ENCODE peak calls at places on chromosomes 1 and 21, in nine cellular contexts. One of them, this sample, is unnamed.
A peak's percentile ranks its signal among the peaks of the same experiment; 100 is the strongest.

GRCh38 chr1:153030895-153031294 is at the start of gene SPRR1B:
- DNase-seq in HEK293T: no peak
- DNase-seq in WTC11: no peak
- DNase-seq in CMK: no peak
- DNase-seq in H1: no peak
- DNase-seq in heart right ventricle: no peak
- DNase-seq in NCI-H1417: no peak
- DNase-seq in SHP77: no peak
- DNase-seq in iPS-NIHi11: no peak
- DNase-seq in this sample: no peak

GRCh38 chr1:202282596-202283283 is 59.0 kb downstream of the UBE2T start:
- DNase-seq in WTC11: no peak
- DNase-seq in HEK293T: no peak
- DNase-seq in CMK: no peak
- DNase-seq in NCI-H1417: no peak
- DNase-seq in heart right ventricle: no peak
- DNase-seq in iPS-NIHi11: no peak
- DNase-seq in SHP77: no peak
- DNase-seq in H1: no peak
- DNase-seq in this sample: no peak

GRCh38 chr1:205517288-205517687 is 12.8 kb downstream of the CDK18 start:
- DNase-seq in heart right ventricle: no peak
- DNase-seq in SHP77: no peak
- DNase-seq in WTC11: no peak
- DNase-seq in CMK: no peak
- DNase-seq in HEK293T: no peak
- DNase-seq in NCI-H1417: no peak
- DNase-seq in H1: no peak
- DNase-seq in iPS-NIHi11: no peak
- DNase-seq in this sample: no peak

GRCh38 chr1:230105754-230106625 is 39.0 kb downstream of the GALNT2 start:
- DNase-seq in NCI-H1417: no peak
- DNase-seq in SHP77: no peak
- DNase-seq in HEK293T: no peak
- DNase-seq in CMK: no peak
- DNase-seq in H1: no peak
- DNase-seq in iPS-NIHi11: no peak
- DNase-seq in WTC11: no peak
- DNase-seq in heart right ventricle: no peak
- DNase-seq in this sample: no peak

GRCh38 chr1:22281521-22282241 is 138.8 kb upstream of the WNT4 start:
- DNase-seq in CMK: no peak
- DNase-seq in H1: no peak
- DNase-seq in HEK293T: no peak
- DNase-seq in iPS-NIHi11: no peak
- DNase-seq in SHP77: no peak
- DNase-seq in heart right ventricle: no peak
- DNase-seq in NCI-H1417: no peak
- DNase-seq in WTC11: no peak
- DNase-seq in this sample: no peak

GRCh38 chr1:153941826-153942725 is 4.4 kb downstream of the DENND4B start:
- DNase-seq in heart right ventricle: peak; percentile 9
- DNase-seq in WTC11: no peak
- DNase-seq in H1: no peak
- DNase-seq in NCI-H1417: no peak
- DNase-seq in SHP77: no peak
- DNase-seq in CMK: no peak
- DNase-seq in HEK293T: no peak
- DNase-seq in iPS-NIHi11: no peak
- DNase-seq in this sample: no peak

GRCh38 chr1:2973661-2974593 is 47.3 kb upstream of the ACTRT2 start:
- DNase-seq in HEK293T: no peak
- DNase-seq in H1: no peak
- DNase-seq in iPS-NIHi11: no peak
- DNase-seq in CMK: no peak
- DNase-seq in heart right ventricle: no peak
- DNase-seq in WTC11: no peak
- DNase-seq in NCI-H1417: no peak
- DNase-seq in SHP77: no peak
- DNase-seq in this sample: no peak

GRCh38 chr1:29655945-29656866 is 419.9 kb downstream of the PTPRU start:
- DNase-seq in NCI-H1417: peak; percentile 75
- DNase-seq in SHP77: peak; percentile 49
- DNase-seq in H1: peak; percentile 69
- DNase-seq in HEK293T: peak; percentile 60
- DNase-seq in heart right ventricle: no peak
- DNase-seq in iPS-NIHi11: peak; percentile 46
- DNase-seq in WTC11: peak; percentile 64
- DNase-seq in CMK: no peak
- DNase-seq in this sample: no peak

GRCh38 chr1:45116820-45117219 is 89.6 kb downstream of the ZSWIM5 start:
- DNase-seq in H1: no peak
- DNase-seq in SHP77: no peak
- DNase-seq in NCI-H1417: no peak
- DNase-seq in CMK: no peak
- DNase-seq in WTC11: no peak
- DNase-seq in HEK293T: no peak
- DNase-seq in iPS-NIHi11: no peak
- DNase-seq in heart right ventricle: no peak
- DNase-seq in this sample: no peak

GRCh38 chr21:28605138-28605537 is 387.5 kb downstream of the LTN1 start:
- DNase-seq in SHP77: no peak
- DNase-seq in WTC11: no peak
- DNase-seq in NCI-H1417: no peak
- DNase-seq in heart right ventricle: no peak
- DNase-seq in iPS-NIHi11: no peak
- DNase-seq in H1: no peak
- DNase-seq in CMK: peak; percentile 29
- DNase-seq in HEK293T: no peak
- DNase-seq in this sample: no peak

GRCh38 chr1:16145988-16146887 is 9.6 kb downstream of the EPHA2 start:
- DNase-seq in NCI-H1417: peak; percentile 69
- DNase-seq in iPS-NIHi11: peak; percentile 93
- DNase-seq in SHP77: no peak
- DNase-seq in HEK293T: peak; percentile 65
- DNase-seq in H1: peak; percentile 91
- DNase-seq in WTC11: peak; percentile 89
- DNase-seq in heart right ventricle: peak; percentile 84
- DNase-seq in CMK: no peak
- DNase-seq in this sample: no peak

GRCh38 chr1:119743776-119744597 is 24.7 kb downstream of the HMGCS2 start:
- DNase-seq in WTC11: peak; percentile 71
- DNase-seq in iPS-NIHi11: peak; percentile 83
- DNase-seq in heart right ventricle: peak; percentile 44
- DNase-seq in SHP77: peak; percentile 25
- DNase-seq in HEK293T: peak; percentile 87
- DNase-seq in H1: peak; percentile 77
- DNase-seq in CMK: peak; percentile 41
- DNase-seq in NCI-H1417: peak; percentile 80
- DNase-seq in this sample: peak; percentile 47

GRCh38 chr1:45785583-45785982 is 17.8 kb upstream of the MAST2 start:
- DNase-seq in CMK: peak; percentile 40
- DNase-seq in WTC11: no peak
- DNase-seq in H1: no peak
- DNase-seq in iPS-NIHi11: no peak
- DNase-seq in heart right ventricle: no peak
- DNase-seq in NCI-H1417: no peak
- DNase-seq in HEK293T: no peak
- DNase-seq in SHP77: no peak
- DNase-seq in this sample: no peak

GRCh38 chr1:27322569-27323116 is 680 bp downstream of the TMEM222 start:
- DNase-seq in NCI-H1417: no peak
- DNase-seq in heart right ventricle: no peak
- DNase-seq in WTC11: no peak
- DNase-seq in SHP77: no peak
- DNase-seq in iPS-NIHi11: no peak
- DNase-seq in HEK293T: no peak
- DNase-seq in CMK: no peak
- DNase-seq in H1: no peak
- DNase-seq in this sample: no peak

GRCh38 chr1:234774971-234775370 is 165.0 kb upstream of the IRF2BP2 start:
- DNase-seq in iPS-NIHi11: no peak
- DNase-seq in CMK: no peak
- DNase-seq in heart right ventricle: no peak
- DNase-seq in NCI-H1417: no peak
- DNase-seq in H1: peak; percentile 17
- DNase-seq in WTC11: no peak
- DNase-seq in HEK293T: no peak
- DNase-seq in SHP77: no peak
- DNase-seq in this sample: no peak

GRCh38 chr1:222084996-222085395 is 343.1 kb upstream of the DUSP10 start:
- DNase-seq in NCI-H1417: no peak
- DNase-seq in heart right ventricle: no peak
- DNase-seq in iPS-NIHi11: no peak
- DNase-seq in H1: no peak
- DNase-seq in CMK: no peak
- DNase-seq in HEK293T: no peak
- DNase-seq in SHP77: no peak
- DNase-seq in WTC11: no peak
- DNase-seq in this sample: no peak

GRCh38 chr1:16420719-16421118 is 16.5 kb downstream of the SPATA21 start:
- DNase-seq in iPS-NIHi11: no peak
- DNase-seq in NCI-H1417: no peak
- DNase-seq in HEK293T: no peak
- DNase-seq in H1: no peak
- DNase-seq in heart right ventricle: no peak
- DNase-seq in WTC11: no peak
- DNase-seq in SHP77: no peak
- DNase-seq in CMK: no peak
- DNase-seq in this sample: no peak

GRCh38 chr1:185775505-185775904 is 41.3 kb downstream of the HMCN1 start:
- DNase-seq in WTC11: no peak
- DNase-seq in H1: no peak
- DNase-seq in heart right ventricle: no peak
- DNase-seq in NCI-H1417: peak; percentile 63
- DNase-seq in iPS-NIHi11: no peak
- DNase-seq in SHP77: no peak
- DNase-seq in HEK293T: no peak
- DNase-seq in CMK: no peak
- DNase-seq in this sample: no peak

GRCh38 chr1:44326821-44327465 is 28.1 kb downstream of the ERI3 start:
- DNase-seq in heart right ventricle: no peak
- DNase-seq in WTC11: no peak
- DNase-seq in NCI-H1417: peak; percentile 33
- DNase-seq in H1: no peak
- DNase-seq in CMK: no peak
- DNase-seq in SHP77: no peak
- DNase-seq in iPS-NIHi11: no peak
- DNase-seq in HEK293T: no peak
- DNase-seq in this sample: no peak

GRCh38 chr1:227753999-227754764 is 18.9 kb downstream of the SNAP47 start:
- DNase-seq in H1: no peak
- DNase-seq in NCI-H1417: no peak
- DNase-seq in WTC11: no peak
- DNase-seq in heart right ventricle: peak; percentile 61
- DNase-seq in SHP77: no peak
- DNase-seq in iPS-NIHi11: no peak
- DNase-seq in HEK293T: no peak
- DNase-seq in CMK: no peak
- DNase-seq in this sample: no peak

GRCh38 chr1:24351918-24352637 is 32.9 kb downstream of the GRHL3 start:
- DNase-seq in iPS-NIHi11: no peak
- DNase-seq in SHP77: peak; percentile 65
- DNase-seq in CMK: no peak
- DNase-seq in NCI-H1417: peak; percentile 8
- DNase-seq in HEK293T: no peak
- DNase-seq in heart right ventricle: no peak
- DNase-seq in H1: no peak
- DNase-seq in WTC11: no peak
- DNase-seq in this sample: no peak

GRCh38 chr1:17603091-17603841 is 63.8 kb downstream of the ARHGEF10L start:
- DNase-seq in WTC11: no peak
- DNase-seq in iPS-NIHi11: no peak
- DNase-seq in H1: no peak
- DNase-seq in NCI-H1417: peak; percentile 92
- DNase-seq in CMK: no peak
- DNase-seq in HEK293T: no peak
- DNase-seq in SHP77: peak; percentile 89
- DNase-seq in heart right ventricle: no peak
- DNase-seq in this sample: no peak

GRCh38 chr1:8293641-8294169 is 24.2 kb upstream of the SLC45A1 start:
- DNase-seq in NCI-H1417: no peak
- DNase-seq in CMK: no peak
- DNase-seq in iPS-NIHi11: no peak
- DNase-seq in heart right ventricle: no peak
- DNase-seq in WTC11: no peak
- DNase-seq in SHP77: no peak
- DNase-seq in HEK293T: no peak
- DNase-seq in H1: no peak
- DNase-seq in this sample: no peak

GRCh38 chr1:84377480-84378095 is 20.7 kb upstream of the DNASE2B start:
- DNase-seq in HEK293T: no peak
- DNase-seq in NCI-H1417: no peak
- DNase-seq in heart right ventricle: no peak
- DNase-seq in WTC11: no peak
- DNase-seq in H1: no peak
- DNase-seq in iPS-NIHi11: no peak
- DNase-seq in CMK: no peak
- DNase-seq in SHP77: no peak
- DNase-seq in this sample: no peak

GRCh38 chr21:44539991-44540666 is at the start of gene KRTAP10-1:
- DNase-seq in WTC11: no peak
- DNase-seq in H1: no peak
- DNase-seq in CMK: no peak
- DNase-seq in NCI-H1417: no peak
- DNase-seq in HEK293T: no peak
- DNase-seq in heart right ventricle: no peak
- DNase-seq in iPS-NIHi11: no peak
- DNase-seq in SHP77: no peak
- DNase-seq in this sample: no peak

GRCh38 chr1:58500036-58500435 is 46.5 kb downstream of the OMA1 start:
- DNase-seq in iPS-NIHi11: no peak
- DNase-seq in CMK: no peak
- DNase-seq in H1: no peak
- DNase-seq in HEK293T: no peak
- DNase-seq in heart right ventricle: no peak
- DNase-seq in NCI-H1417: peak; percentile 74
- DNase-seq in SHP77: peak; percentile 36
- DNase-seq in WTC11: no peak
- DNase-seq in this sample: no peak

GRCh38 chr1:235402457-235403200 is 35.4 kb downstream of the TBCE start:
- DNase-seq in SHP77: no peak
- DNase-seq in heart right ventricle: no peak
- DNase-seq in iPS-NIHi11: no peak
- DNase-seq in WTC11: no peak
- DNase-seq in CMK: no peak
- DNase-seq in NCI-H1417: no peak
- DNase-seq in H1: peak; percentile 26
- DNase-seq in HEK293T: no peak
- DNase-seq in this sample: no peak

GRCh38 chr1:54806931-54807611 is 5.9 kb upstream of the TTC22 start:
- DNase-seq in heart right ventricle: no peak
- DNase-seq in HEK293T: no peak
- DNase-seq in CMK: peak; percentile 27
- DNase-seq in H1: peak; percentile 38
- DNase-seq in WTC11: no peak
- DNase-seq in SHP77: no peak
- DNase-seq in NCI-H1417: no peak
- DNase-seq in iPS-NIHi11: no peak
- DNase-seq in this sample: no peak

GRCh38 chr1:41277371-41277994 is 35.4 kb upstream of the SCMH1 start:
- DNase-seq in WTC11: no peak
- DNase-seq in H1: no peak
- DNase-seq in SHP77: no peak
- DNase-seq in HEK293T: no peak
- DNase-seq in CMK: no peak
- DNase-seq in iPS-NIHi11: peak; percentile 16
- DNase-seq in heart right ventricle: no peak
- DNase-seq in NCI-H1417: peak; percentile 12
- DNase-seq in this sample: no peak

This sample was measured in tibial nerve.